ENCODE peak calls at places on chromosomes 6 and 20, in eight cellular contexts. One of them, this sample, is unnamed.

GRCh38 chr6:110999634-111000270 is 17.9 kb downstream of the RPF2 start:
- DNase-seq in upper lobe of right lung: no peak
- DNase-seq in stomach: no peak
- DNase-seq in iPS DF 6.9: no peak
- DNase-seq in cardiac fibroblast: peak
- DNase-seq in CD8-positive, alpha-beta memory T cell: no peak
- DNase-seq in heart left ventricle: no peak
- DNase-seq in H7: no peak
- DNase-seq in this sample: no peak

GRCh38 chr6:3457710-3458605 is 1.1 kb upstream of the SLC22A23 start:
- DNase-seq in upper lobe of right lung: peak
- DNase-seq in stomach: peak
- DNase-seq in iPS DF 6.9: no peak
- DNase-seq in cardiac fibroblast: peak
- DNase-seq in CD8-positive, alpha-beta memory T cell: no peak
- DNase-seq in heart left ventricle: peak
- DNase-seq in H7: peak
- DNase-seq in this sample: no peak

GRCh38 chr6:121485359-121485809 is 49.9 kb downstream of the GJA1 start:
- DNase-seq in upper lobe of right lung: no peak
- DNase-seq in stomach: no peak
- DNase-seq in iPS DF 6.9: no peak
- DNase-seq in cardiac fibroblast: peak
- DNase-seq in CD8-positive, alpha-beta memory T cell: no peak
- DNase-seq in heart left ventricle: no peak
- DNase-seq in H7: no peak
- DNase-seq in this sample: no peak

GRCh38 chr6:27130668-27131428 is 116.7 kb upstream of the PRSS16 start:
- DNase-seq in upper lobe of right lung: no peak
- DNase-seq in stomach: no peak
- DNase-seq in iPS DF 6.9: no peak
- DNase-seq in cardiac fibroblast: peak
- DNase-seq in CD8-positive, alpha-beta memory T cell: no peak
- DNase-seq in heart left ventricle: no peak
- DNase-seq in H7: no peak
- DNase-seq in this sample: no peak

GRCh38 chr6:21856844-21857243 is 263.3 kb downstream of the SOX4 start:
- DNase-seq in upper lobe of right lung: no peak
- DNase-seq in stomach: no peak
- DNase-seq in iPS DF 6.9: no peak
- DNase-seq in cardiac fibroblast: peak
- DNase-seq in CD8-positive, alpha-beta memory T cell: no peak
- DNase-seq in heart left ventricle: no peak
- DNase-seq in H7: no peak
- DNase-seq in this sample: no peak

GRCh38 chr6:139679516-139680179 is 305.2 kb upstream of the CITED2 start:
- DNase-seq in upper lobe of right lung: no peak
- DNase-seq in stomach: no peak
- DNase-seq in iPS DF 6.9: no peak
- DNase-seq in cardiac fibroblast: peak
- DNase-seq in CD8-positive, alpha-beta memory T cell: no peak
- DNase-seq in heart left ventricle: no peak
- DNase-seq in H7: no peak
- DNase-seq in this sample: no peak

GRCh38 chr6:167653561-167653960 is 173.2 kb upstream of the AFDN start:
- DNase-seq in upper lobe of right lung: no peak
- DNase-seq in stomach: no peak
- DNase-seq in iPS DF 6.9: no peak
- DNase-seq in cardiac fibroblast: no peak
- DNase-seq in CD8-positive, alpha-beta memory T cell: no peak
- DNase-seq in heart left ventricle: no peak
- DNase-seq in H7: no peak
- DNase-seq in this sample: no peak

GRCh38 chr6:110897433-110897832 is 22.8 kb downstream of the AMD1 start:
- DNase-seq in upper lobe of right lung: no peak
- DNase-seq in stomach: no peak
- DNase-seq in iPS DF 6.9: no peak
- DNase-seq in cardiac fibroblast: no peak
- DNase-seq in CD8-positive, alpha-beta memory T cell: no peak
- DNase-seq in heart left ventricle: no peak
- DNase-seq in H7: no peak
- DNase-seq in this sample: no peak

GRCh38 chr6:118999494-118999893 is 64.5 kb upstream of the MCM9 start:
- DNase-seq in upper lobe of right lung: no peak
- DNase-seq in stomach: no peak
- DNase-seq in iPS DF 6.9: no peak
- DNase-seq in cardiac fibroblast: no peak
- DNase-seq in CD8-positive, alpha-beta memory T cell: no peak
- DNase-seq in heart left ventricle: no peak
- DNase-seq in H7: no peak
- DNase-seq in this sample: no peak

GRCh38 chr6:33418690-33419291 is 884 bp upstream of the CUTA start:
- DNase-seq in upper lobe of right lung: no peak
- DNase-seq in stomach: no peak
- DNase-seq in iPS DF 6.9: no peak
- DNase-seq in cardiac fibroblast: peak
- DNase-seq in CD8-positive, alpha-beta memory T cell: peak
- DNase-seq in heart left ventricle: no peak
- DNase-seq in H7: no peak
- DNase-seq in this sample: no peak

GRCh38 chr20:43963872-43964791 is 49.5 kb downstream of the TOX2 start:
- DNase-seq in upper lobe of right lung: peak
- DNase-seq in stomach: no peak
- DNase-seq in iPS DF 6.9: no peak
- DNase-seq in cardiac fibroblast: peak
- DNase-seq in CD8-positive, alpha-beta memory T cell: no peak
- DNase-seq in heart left ventricle: peak
- DNase-seq in H7: no peak
- DNase-seq in this sample: no peak

GRCh38 chr6:155154158-155154830 is 109.5 kb upstream of the CLDN20 start:
- DNase-seq in upper lobe of right lung: no peak
- DNase-seq in stomach: no peak
- DNase-seq in iPS DF 6.9: no peak
- DNase-seq in cardiac fibroblast: peak
- DNase-seq in CD8-positive, alpha-beta memory T cell: no peak
- DNase-seq in heart left ventricle: no peak
- DNase-seq in H7: no peak
- DNase-seq in this sample: no peak

GRCh38 chr6:17020889-17021538 is 80.8 kb upstream of the STMND1 start:
- DNase-seq in upper lobe of right lung: no peak
- DNase-seq in stomach: no peak
- DNase-seq in iPS DF 6.9: no peak
- DNase-seq in cardiac fibroblast: no peak
- DNase-seq in CD8-positive, alpha-beta memory T cell: no peak
- DNase-seq in heart left ventricle: no peak
- DNase-seq in H7: no peak
- DNase-seq in this sample: no peak

GRCh38 chr6:108074057-108074358 is 533 bp downstream of the OSTM1 start:
- DNase-seq in upper lobe of right lung: no peak
- DNase-seq in stomach: no peak
- DNase-seq in iPS DF 6.9: no peak
- DNase-seq in cardiac fibroblast: no peak
- DNase-seq in CD8-positive, alpha-beta memory T cell: no peak
- DNase-seq in heart left ventricle: no peak
- DNase-seq in H7: no peak
- DNase-seq in this sample: no peak

GRCh38 chr6:3277851-3278416 is 19.2 kb downstream of the PSMG4 start:
- DNase-seq in upper lobe of right lung: no peak
- DNase-seq in stomach: no peak
- DNase-seq in iPS DF 6.9: no peak
- DNase-seq in cardiac fibroblast: no peak
- DNase-seq in CD8-positive, alpha-beta memory T cell: no peak
- DNase-seq in heart left ventricle: no peak
- DNase-seq in H7: no peak
- DNase-seq in this sample: no peak

GRCh38 chr20:41050361-41051019 is 21.9 kb downstream of the TOP1 start:
- DNase-seq in upper lobe of right lung: no peak
- DNase-seq in stomach: no peak
- DNase-seq in iPS DF 6.9: no peak
- DNase-seq in cardiac fibroblast: no peak
- DNase-seq in CD8-positive, alpha-beta memory T cell: no peak
- DNase-seq in heart left ventricle: no peak
- DNase-seq in H7: no peak
- DNase-seq in this sample: no peak

GRCh38 chr20:19775353-19776201 is 17.5 kb downstream of the RIN2 start:
- DNase-seq in upper lobe of right lung: no peak
- DNase-seq in stomach: peak
- DNase-seq in iPS DF 6.9: no peak
- DNase-seq in cardiac fibroblast: no peak
- DNase-seq in CD8-positive, alpha-beta memory T cell: no peak
- DNase-seq in heart left ventricle: no peak
- DNase-seq in H7: no peak
- DNase-seq in this sample: no peak

GRCh38 chr6:47016236-47016635 is 25.9 kb downstream of the ADGRF1 start:
- DNase-seq in upper lobe of right lung: no peak
- DNase-seq in stomach: no peak
- DNase-seq in iPS DF 6.9: no peak
- DNase-seq in cardiac fibroblast: no peak
- DNase-seq in CD8-positive, alpha-beta memory T cell: no peak
- DNase-seq in heart left ventricle: no peak
- DNase-seq in H7: no peak
- DNase-seq in this sample: no peak

GRCh38 chr20:63911171-63911570 is 16.2 kb downstream of the DNAJC5 start:
- DNase-seq in upper lobe of right lung: no peak
- DNase-seq in stomach: peak
- DNase-seq in iPS DF 6.9: no peak
- DNase-seq in cardiac fibroblast: peak
- DNase-seq in CD8-positive, alpha-beta memory T cell: no peak
- DNase-seq in heart left ventricle: no peak
- DNase-seq in H7: peak
- DNase-seq in this sample: no peak

GRCh38 chr6:127907960-127908640 is 7.2 kb upstream of the THEMIS start:
- DNase-seq in upper lobe of right lung: no peak
- DNase-seq in stomach: no peak
- DNase-seq in iPS DF 6.9: no peak
- DNase-seq in cardiac fibroblast: no peak
- DNase-seq in CD8-positive, alpha-beta memory T cell: no peak
- DNase-seq in heart left ventricle: no peak
- DNase-seq in H7: no peak
- DNase-seq in this sample: no peak

GRCh38 chr6:160362556-160362955 is 14.4 kb downstream of the SLC22A3 start:
- DNase-seq in upper lobe of right lung: peak
- DNase-seq in stomach: no peak
- DNase-seq in iPS DF 6.9: no peak
- DNase-seq in cardiac fibroblast: no peak
- DNase-seq in CD8-positive, alpha-beta memory T cell: no peak
- DNase-seq in heart left ventricle: no peak
- DNase-seq in H7: peak
- DNase-seq in this sample: no peak

GRCh38 chr6:132495604-132496079 is 17.3 kb downstream of the STX7 start:
- DNase-seq in upper lobe of right lung: no peak
- DNase-seq in stomach: no peak
- DNase-seq in iPS DF 6.9: no peak
- DNase-seq in cardiac fibroblast: no peak
- DNase-seq in CD8-positive, alpha-beta memory T cell: no peak
- DNase-seq in heart left ventricle: no peak
- DNase-seq in H7: no peak
- DNase-seq in this sample: no peak
- H3K4me3 ChIP-seq in upper lobe of right lung: no peak
- H3K4me3 ChIP-seq in stomach: no peak
- H3K4me3 ChIP-seq in iPS DF 6.9: no peak
- H3K4me3 ChIP-seq in cardiac fibroblast: no peak
- H3K4me3 ChIP-seq in CD8-positive, alpha-beta memory T cell: no peak
- H3K4me3 ChIP-seq in heart left ventricle: no peak
- H3K4me3 ChIP-seq in H7: no peak
- H3K4me3 ChIP-seq in this sample: no peak

DNA sequence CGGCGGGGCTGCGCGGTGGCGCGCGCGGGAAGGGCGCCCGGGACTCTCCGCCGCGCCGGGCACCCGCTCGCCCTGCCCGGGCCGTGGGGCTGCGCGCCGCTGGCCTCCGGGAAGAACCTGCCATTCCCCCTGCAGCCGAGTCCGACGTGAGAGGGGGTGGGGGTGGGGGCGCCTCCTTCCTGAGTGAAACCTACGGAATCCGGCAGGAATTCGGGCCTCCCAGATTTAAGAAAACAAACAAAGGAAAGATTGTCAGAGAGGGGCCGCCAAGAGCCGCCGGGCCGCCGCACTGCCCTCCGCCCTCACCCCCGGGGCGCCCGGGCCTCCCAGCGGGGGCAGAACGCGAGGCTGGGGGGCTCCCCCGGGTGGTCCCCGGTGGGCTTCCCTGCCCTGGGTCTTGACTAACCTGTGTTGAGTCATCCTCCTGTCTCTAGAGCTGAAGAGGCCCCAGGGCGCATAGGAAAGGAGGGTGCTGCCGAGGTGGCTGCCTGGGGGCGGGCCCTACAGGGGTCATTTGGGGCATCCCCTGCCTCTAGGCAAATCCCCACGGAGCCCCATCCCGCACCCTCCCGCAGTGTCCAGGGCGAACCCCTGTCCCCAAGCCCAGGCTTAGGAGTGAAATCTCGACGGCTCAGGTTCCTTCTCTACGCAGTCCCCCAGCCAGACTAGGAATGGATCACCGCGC is 42.2 kb upstream of the FOXP4 start:
- DNase-seq in upper lobe of right lung: no peak
- DNase-seq in stomach: no peak
- DNase-seq in iPS DF 6.9: no peak
- DNase-seq in cardiac fibroblast: peak
- DNase-seq in CD8-positive, alpha-beta memory T cell: no peak
- DNase-seq in heart left ventricle: peak
- DNase-seq in H7: peak
- DNase-seq in this sample: no peak
- H3K4me3 ChIP-seq in upper lobe of right lung: peak
- H3K4me3 ChIP-seq in stomach: peak
- H3K4me3 ChIP-seq in iPS DF 6.9: peak
- H3K4me3 ChIP-seq in cardiac fibroblast: peak
- H3K4me3 ChIP-seq in CD8-positive, alpha-beta memory T cell: no peak
- H3K4me3 ChIP-seq in heart left ventricle: peak
- H3K4me3 ChIP-seq in H7: peak
- H3K4me3 ChIP-seq in this sample: peak

GRCh38 chr20:4805663-4806449 is 84.1 kb downstream of the PRND start:
- DNase-seq in upper lobe of right lung: no peak
- DNase-seq in stomach: no peak
- DNase-seq in iPS DF 6.9: no peak
- DNase-seq in cardiac fibroblast: no peak
- DNase-seq in CD8-positive, alpha-beta memory T cell: no peak
- DNase-seq in heart left ventricle: no peak
- DNase-seq in H7: no peak
- DNase-seq in this sample: no peak
- H3K4me3 ChIP-seq in upper lobe of right lung: no peak
- H3K4me3 ChIP-seq in stomach: no peak
- H3K4me3 ChIP-seq in iPS DF 6.9: no peak
- H3K4me3 ChIP-seq in cardiac fibroblast: no peak
- H3K4me3 ChIP-seq in CD8-positive, alpha-beta memory T cell: no peak
- H3K4me3 ChIP-seq in heart left ventricle: no peak
- H3K4me3 ChIP-seq in H7: no peak
- H3K4me3 ChIP-seq in this sample: no peak

DNA sequence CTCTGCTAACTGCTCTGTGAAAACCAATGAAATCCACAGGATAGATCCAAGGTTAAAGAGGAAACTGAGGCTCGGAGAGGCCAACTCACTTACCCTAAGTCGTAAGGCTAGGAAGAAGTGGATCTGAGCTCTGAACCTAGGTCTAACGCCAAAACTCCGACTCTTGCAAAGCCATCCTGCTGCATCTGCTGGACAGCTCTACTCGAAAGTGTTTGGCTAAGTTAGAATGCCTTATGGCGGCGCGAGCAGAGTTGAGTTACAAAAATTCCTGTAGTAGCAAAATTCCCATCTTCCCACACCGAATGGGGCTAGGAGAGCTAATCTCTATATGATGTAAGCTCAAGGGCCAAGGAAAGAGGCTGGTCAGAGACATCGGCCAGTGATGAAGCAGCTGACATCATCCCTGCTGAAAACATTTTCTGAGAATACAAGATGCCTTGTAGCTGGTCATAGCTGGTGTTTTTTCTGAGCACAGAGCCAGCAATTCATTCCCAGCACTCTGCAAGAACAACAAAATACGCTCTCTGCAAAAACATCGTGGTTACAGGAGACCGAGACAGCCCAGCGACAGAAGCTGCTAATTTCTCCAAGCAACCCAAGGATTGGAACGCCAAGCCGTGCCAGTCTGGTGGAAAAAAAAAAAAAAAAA is 1.8 kb downstream of the SPATA2 start:
- DNase-seq in upper lobe of right lung: no peak
- DNase-seq in stomach: no peak
- DNase-seq in iPS DF 6.9: no peak
- DNase-seq in cardiac fibroblast: no peak
- DNase-seq in CD8-positive, alpha-beta memory T cell: no peak
- DNase-seq in heart left ventricle: no peak
- DNase-seq in H7: no peak
- DNase-seq in this sample: no peak
- H3K4me3 ChIP-seq in upper lobe of right lung: no peak
- H3K4me3 ChIP-seq in stomach: peak
- H3K4me3 ChIP-seq in iPS DF 6.9: no peak
- H3K4me3 ChIP-seq in cardiac fibroblast: no peak
- H3K4me3 ChIP-seq in CD8-positive, alpha-beta memory T cell: no peak
- H3K4me3 ChIP-seq in heart left ventricle: peak
- H3K4me3 ChIP-seq in H7: no peak
- H3K4me3 ChIP-seq in this sample: peak

This sample was measured in thoracic aorta.